ENCODE peak calls at places on chromosomes 2 and 18, in seven cellular contexts. D, J, G, L, S, M and T are unnamed samples.

GRCh38 chr2:160484859-160485520 is 8.6 kb downstream of the RBMS1 start:
- DNase-seq in G (no peak), M (no peak), J (no peak), D (no peak), S (no peak), L (no peak), T (no peak)

GRCh38 chr2:9462313-9462712 is 12.0 kb upstream of the IAH1 start:
- DNase-seq in M (no peak), D (no peak), J (no peak), S (no peak), L (no peak), G (no peak), T (no peak)

GRCh38 chr2:161415041-161415440 is 1.1 kb upstream of the TBR1 start:
- DNase-seq in M (peak), J (no peak), L (no peak), G (no peak), S (no peak), D (no peak), T (peak)

GRCh38 chr2:118832791-118833715 is 14.4 kb downstream of the EN1 start:
- DNase-seq in D (no peak), G (no peak), J (no peak), L (no peak), S (no peak), M (peak), T (no peak)

GRCh38 chr2:149727927-149728326 is 140.4 kb upstream of the MMADHC start:
- DNase-seq in J (no peak), D (no peak), S (no peak), L (no peak), M (no peak), G (no peak), T (no peak)

GRCh38 chr2:138948070-138948539 is 167.9 kb upstream of the NXPH2 start:
- DNase-seq in L (no peak), M (no peak), D (no peak), S (peak), G (peak), J (no peak), T (peak)

GRCh38 chr18:67766930-67767329 is 250.4 kb upstream of the DSEL start:
- DNase-seq in M (no peak), D (no peak), G (peak), L (no peak), S (peak), J (no peak), T (no peak)

GRCh38 chr2:96832751-96833507 is 10.9 kb downstream of the ANKRD23 start:
- DNase-seq in L (peak), S (no peak), D (peak), J (peak), M (peak), G (peak), T (no peak)

GRCh38 chr18:22230403-22231042 is 61.1 kb downstream of the GATA6 start:
- DNase-seq in G (no peak), J (no peak), M (no peak), S (no peak), L (no peak), D (no peak), T (no peak)

GRCh38 chr18:61697306-61697909 is 195.4 kb downstream of the RNF152 start:
- DNase-seq in J (no peak), L (no peak), M (peak), G (no peak), D (no peak), S (no peak), T (no peak)

GRCh38 chr2:146246017-146246733 is 1598.7 kb upstream of the ACVR2A start:
- DNase-seq in M (no peak), D (no peak), G (peak), L (no peak), S (no peak), J (no peak), T (no peak)

GRCh38 chr2:171655584-171655983 is 31.7 kb upstream of the DYNC1I2 start:
- DNase-seq in G (no peak), L (no peak), S (peak), J (no peak), M (no peak), D (no peak), T (peak)

GRCh38 chr2:86253424-86253823 is 54.2 kb downstream of the MRPL35 start:
- DNase-seq in L (no peak), G (no peak), S (no peak), M (no peak), J (no peak), D (no peak), T (no peak)

GRCh38 chr2:175004730-175004979 is 526 bp downstream of the CHN1 start:
- DNase-seq in L (peak), S (peak), J (no peak), M (no peak), D (no peak), G (no peak), T (peak)

GRCh38 chr2:85428343-85428881 is 9.9 kb downstream of the SH2D6 start:
- DNase-seq in S (no peak), D (no peak), J (no peak), L (no peak), M (no peak), G (no peak), T (no peak)

GRCh38 chr2:121690095-121690494 is 40.8 kb upstream of the CLASP1 start:
- DNase-seq in D (no peak), L (no peak), S (no peak), J (no peak), G (no peak), M (no peak), T (no peak)

GRCh38 chr2:121688820-121689219 is 39.6 kb upstream of the CLASP1 start:
- DNase-seq in L (no peak), S (no peak), D (no peak), J (no peak), M (no peak), G (no peak), T (no peak)

GRCh38 chr2:121686218-121686617 is 37.0 kb upstream of the CLASP1 start:
- DNase-seq in M (peak), D (no peak), G (no peak), L (no peak), S (no peak), J (no peak), T (no peak)

GRCh38 chr2:121694398-121695178 is 42.1 kb downstream of the NIFK start:
- DNase-seq in L (no peak), D (no peak), S (no peak), M (no peak), G (peak), J (no peak), T (no peak)

DNA sequence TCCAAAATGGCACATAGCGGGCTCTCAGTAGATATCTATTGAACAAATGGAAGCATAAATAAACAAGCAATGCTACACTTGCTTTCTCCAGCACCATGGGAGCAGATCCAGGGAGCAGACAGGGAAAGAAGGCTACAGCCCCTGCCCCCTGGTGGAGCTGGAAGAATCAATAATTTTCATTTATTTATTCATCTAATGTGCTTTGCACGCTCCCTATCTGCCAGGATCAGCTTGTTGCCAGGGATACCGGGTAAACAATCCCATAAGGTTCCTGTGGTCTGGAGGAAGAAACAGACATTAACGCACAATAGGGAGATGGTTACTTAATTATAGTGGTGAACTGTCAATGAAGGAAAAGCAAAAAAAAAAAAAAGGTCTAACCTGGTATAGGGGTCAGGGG is 40.1 kb upstream of the CLASP1 start:
- DNase-seq in M (no peak), L (peak), D (peak), J (peak), G (peak), S (no peak), T (no peak)
- TF ChIP-seq CTCF in M (peak), L (peak), D (no peak), J (no peak), G (peak), S (no peak), T (no peak)

GRCh38 chr2:189574793-189575475 is 5.7 kb downstream of the SLC40A1 start:
- DNase-seq in D (no peak), J (no peak), L (no peak), G (no peak), S (no peak), M (no peak), T (no peak)

GRCh38 chr2:189566046-189566445 is 14.5 kb downstream of the SLC40A1 start:
- DNase-seq in S (no peak), D (no peak), L (no peak), M (no peak), G (no peak), J (no peak), T (no peak)

GRCh38 chr2:189570565-189570964 is 10.0 kb downstream of the SLC40A1 start:
- DNase-seq in G (no peak), J (no peak), D (no peak), S (no peak), M (no peak), L (no peak), T (no peak)

GRCh38 chr2:189569295-189569925 is 11.2 kb downstream of the SLC40A1 start:
- DNase-seq in G (no peak), J (no peak), S (peak), L (no peak), M (no peak), D (no peak), T (no peak)
- TF ChIP-seq CTCF in G (peak), J (no peak), S (no peak), L (no peak), M (no peak), D (no peak), T (no peak)

DNA sequence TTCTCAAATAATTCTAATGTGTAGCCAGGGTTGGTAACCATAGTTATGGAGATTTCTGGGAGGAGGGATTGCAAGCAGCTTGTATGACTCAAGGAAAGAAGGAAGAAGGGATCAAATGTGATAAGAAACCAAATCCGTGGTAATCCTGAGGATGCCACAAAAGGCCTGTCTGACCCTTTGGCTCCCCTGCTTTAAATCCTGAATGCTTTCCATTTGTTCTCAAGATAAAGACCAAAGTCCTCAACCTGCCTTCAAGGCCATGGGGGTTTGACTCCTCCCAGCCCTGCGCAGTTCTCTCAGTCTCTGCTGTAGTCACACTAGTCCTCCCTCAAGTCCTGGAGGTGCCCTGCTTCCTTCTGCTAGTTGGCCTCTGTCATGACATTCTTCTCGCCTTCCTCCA is 74.0 kb downstream of the SUMO1 start:
- DNase-seq in S (no peak), M (peak), L (no peak), G (no peak), D (no peak), J (no peak), T (no peak)
- TF ChIP-seq CTCF in S (no peak), M (no peak), L (no peak), G (no peak), D (no peak), J (no peak), T (no peak)

GRCh38 chr2:204051999-204052558 is 115.5 kb downstream of the ICOS start:
- DNase-seq in M (no peak), G (no peak), D (no peak), L (no peak), J (no peak), S (no peak), T (no peak)
- TF ChIP-seq CTCF in M (no peak), G (no peak), D (no peak), L (no peak), J (no peak), S (no peak), T (no peak)